ENCODE peak calls at places on chromosomes 7 and 10, in six cellular contexts. One of them, this sample, is unnamed.
A peak's percentile ranks its signal among the peaks of the same experiment; 100 is the strongest.

GRCh38 chr7:3461923-3462322 is 160.9 kb downstream of the SDK1 start:
- DNase-seq in adrenal gland: no peak
- DNase-seq in esophagus squamous epithelium: no peak
- DNase-seq in H1: no peak
- DNase-seq in lower leg skin: no peak
- DNase-seq in GM12891: no peak
- DNase-seq in this sample: no peak

GRCh38 chr7:7970620-7971307 is 2.2 kb downstream of the GLCCI1 start:
- DNase-seq in esophagus squamous epithelium: no peak
- DNase-seq in adrenal gland: no peak
- DNase-seq in H1: no peak
- DNase-seq in GM12891: no peak
- DNase-seq in lower leg skin: no peak
- DNase-seq in this sample: peak; percentile 52

GRCh38 chr7:31860925-31861324 is 173.9 kb downstream of the PPP1R17 start:
- DNase-seq in H1: no peak
- DNase-seq in lower leg skin: no peak
- DNase-seq in esophagus squamous epithelium: no peak
- DNase-seq in adrenal gland: no peak
- DNase-seq in GM12891: no peak
- DNase-seq in this sample: no peak

GRCh38 chr10:43125274-43125845 is 12.9 kb upstream of the CSGALNACT2 start:
- DNase-seq in adrenal gland: peak; percentile 1
- DNase-seq in GM12891: no peak
- DNase-seq in H1: no peak
- DNase-seq in lower leg skin: no peak
- DNase-seq in esophagus squamous epithelium: no peak
- DNase-seq in this sample: no peak

GRCh38 chr7:27677912-27678612 is 15.4 kb upstream of the HIBADH start:
- DNase-seq in esophagus squamous epithelium: no peak
- DNase-seq in H1: no peak
- DNase-seq in GM12891: no peak
- DNase-seq in lower leg skin: no peak
- DNase-seq in adrenal gland: no peak
- DNase-seq in this sample: peak; percentile 74

GRCh38 chr10:61949687-61950086 is 48.2 kb downstream of the ARID5B start:
- DNase-seq in lower leg skin: no peak
- DNase-seq in esophagus squamous epithelium: no peak
- DNase-seq in adrenal gland: no peak
- DNase-seq in H1: no peak
- DNase-seq in GM12891: no peak
- DNase-seq in this sample: no peak

GRCh38 chr7:158053516-158053915 is 534.1 kb downstream of the PTPRN2 start:
- DNase-seq in lower leg skin: no peak
- DNase-seq in esophagus squamous epithelium: no peak
- DNase-seq in GM12891: no peak
- DNase-seq in H1: no peak
- DNase-seq in adrenal gland: no peak
- DNase-seq in this sample: no peak

GRCh38 chr10:30705625-30706149 is 76.1 kb upstream of the LYZL2 start:
- DNase-seq in GM12891: no peak
- DNase-seq in esophagus squamous epithelium: no peak
- DNase-seq in lower leg skin: no peak
- DNase-seq in adrenal gland: no peak
- DNase-seq in H1: no peak
- DNase-seq in this sample: no peak

GRCh38 chr7:90579181-90579688 is 16.9 kb upstream of the CDK14 start:
- DNase-seq in adrenal gland: no peak
- DNase-seq in H1: no peak
- DNase-seq in esophagus squamous epithelium: no peak
- DNase-seq in GM12891: no peak
- DNase-seq in lower leg skin: no peak
- DNase-seq in this sample: no peak

GRCh38 chr10:86779267-86780017 is 23.0 kb downstream of the BMPR1A start:
- DNase-seq in esophagus squamous epithelium: no peak
- DNase-seq in H1: no peak
- DNase-seq in lower leg skin: no peak
- DNase-seq in adrenal gland: no peak
- DNase-seq in GM12891: no peak
- DNase-seq in this sample: no peak

GRCh38 chr7:151233804-151234203 is 1.5 kb downstream of the CHPF2 start:
- DNase-seq in esophagus squamous epithelium: no peak
- DNase-seq in adrenal gland: no peak
- DNase-seq in H1: no peak
- DNase-seq in lower leg skin: no peak
- DNase-seq in GM12891: no peak
- DNase-seq in this sample: no peak

GRCh38 chr10:95069286-95069685 is at the start of gene CYP2C8:
- DNase-seq in lower leg skin: no peak
- DNase-seq in H1: no peak
- DNase-seq in GM12891: no peak
- DNase-seq in esophagus squamous epithelium: no peak
- DNase-seq in adrenal gland: no peak
- DNase-seq in this sample: no peak

GRCh38 chr10:52949899-52950298 is 177.3 kb upstream of the MBL2 start:
- DNase-seq in H1: no peak
- DNase-seq in adrenal gland: no peak
- DNase-seq in esophagus squamous epithelium: no peak
- DNase-seq in GM12891: no peak
- DNase-seq in lower leg skin: no peak
- DNase-seq in this sample: no peak

GRCh38 chr7:100509213-100509612 is 25.5 kb downstream of the NYAP1 start:
- DNase-seq in lower leg skin: peak; percentile 53
- DNase-seq in GM12891: no peak
- DNase-seq in adrenal gland: no peak
- DNase-seq in H1: no peak
- DNase-seq in esophagus squamous epithelium: no peak
- DNase-seq in this sample: no peak

GRCh38 chr10:47370015-47370767 is 13.9 kb downstream of the ZNF488 start:
- DNase-seq in GM12891: no peak
- DNase-seq in adrenal gland: no peak
- DNase-seq in lower leg skin: peak; percentile 5
- DNase-seq in H1: no peak
- DNase-seq in esophagus squamous epithelium: no peak
- DNase-seq in this sample: no peak

GRCh38 chr10:119029613-119030420 is at the start of gene NANOS1:
- DNase-seq in GM12891: no peak
- DNase-seq in esophagus squamous epithelium: no peak
- DNase-seq in adrenal gland: peak; percentile 44
- DNase-seq in H1: no peak
- DNase-seq in lower leg skin: no peak
- DNase-seq in this sample: peak; percentile 48

GRCh38 chr7:93245525-93246432 is 13.6 kb downstream of the VPS50 start:
- DNase-seq in lower leg skin: no peak
- DNase-seq in H1: no peak
- DNase-seq in GM12891: no peak
- DNase-seq in esophagus squamous epithelium: no peak
- DNase-seq in adrenal gland: no peak
- DNase-seq in this sample: no peak

GRCh38 chr10:130737622-130738021 is 573.9 kb downstream of the TCERG1L start:
- DNase-seq in H1: no peak
- DNase-seq in esophagus squamous epithelium: no peak
- DNase-seq in GM12891: no peak
- DNase-seq in lower leg skin: no peak
- DNase-seq in adrenal gland: no peak
- DNase-seq in this sample: no peak

GRCh38 chr10:73251683-73252444 is 580 bp downstream of the MRPS16 start:
- DNase-seq in lower leg skin: no peak
- DNase-seq in H1: no peak
- DNase-seq in adrenal gland: no peak
- DNase-seq in esophagus squamous epithelium: no peak
- DNase-seq in GM12891: no peak
- DNase-seq in this sample: no peak

GRCh38 chr7:24343614-24344013 is 59.6 kb downstream of the NPY start:
- DNase-seq in adrenal gland: no peak
- DNase-seq in lower leg skin: no peak
- DNase-seq in GM12891: no peak
- DNase-seq in esophagus squamous epithelium: no peak
- DNase-seq in H1: no peak
- DNase-seq in this sample: no peak

GRCh38 chr7:103715376-103716110 is 269.5 kb upstream of the SLC26A5 start:
- DNase-seq in lower leg skin: no peak
- DNase-seq in adrenal gland: no peak
- DNase-seq in H1: no peak
- DNase-seq in esophagus squamous epithelium: no peak
- DNase-seq in GM12891: no peak
- DNase-seq in this sample: no peak

GRCh38 chr7:80826520-80827237 is 92.2 kb downstream of the SEMA3C start:
- DNase-seq in adrenal gland: no peak
- DNase-seq in esophagus squamous epithelium: no peak
- DNase-seq in GM12891: no peak
- DNase-seq in lower leg skin: no peak
- DNase-seq in H1: no peak
- DNase-seq in this sample: no peak

GRCh38 chr7:26507375-26508068 is 215.9 kb downstream of the SNX10 start:
- DNase-seq in esophagus squamous epithelium: no peak
- DNase-seq in GM12891: no peak
- DNase-seq in lower leg skin: no peak
- DNase-seq in H1: no peak
- DNase-seq in adrenal gland: no peak
- DNase-seq in this sample: no peak

GRCh38 chr10:97547889-97548485 is 24.6 kb upstream of the ANKRD2 start:
- DNase-seq in GM12891: no peak
- DNase-seq in esophagus squamous epithelium: no peak
- DNase-seq in H1: no peak
- DNase-seq in lower leg skin: no peak
- DNase-seq in adrenal gland: no peak
- DNase-seq in this sample: no peak

GRCh38 chr7:30519122-30519521 is 14.5 kb upstream of the GGCT start:
- DNase-seq in adrenal gland: no peak
- DNase-seq in GM12891: no peak
- DNase-seq in lower leg skin: no peak
- DNase-seq in H1: no peak
- DNase-seq in esophagus squamous epithelium: no peak
- DNase-seq in this sample: no peak

GRCh38 chr10:70481831-70482530 is 3.4 kb downstream of the PALD1 start:
- DNase-seq in esophagus squamous epithelium: no peak
- DNase-seq in GM12891: no peak
- DNase-seq in H1: no peak
- DNase-seq in adrenal gland: no peak
- DNase-seq in lower leg skin: no peak
- DNase-seq in this sample: no peak

GRCh38 chr7:55271069-55271468 is 94.1 kb upstream of the LANCL2 start:
- DNase-seq in GM12891: no peak
- DNase-seq in esophagus squamous epithelium: no peak
- DNase-seq in H1: no peak
- DNase-seq in lower leg skin: no peak
- DNase-seq in adrenal gland: no peak
- DNase-seq in this sample: peak; percentile 59

GRCh38 chr7:123876557-123877256 is 31.7 kb downstream of the HYAL4 start:
- DNase-seq in GM12891: no peak
- DNase-seq in adrenal gland: no peak
- DNase-seq in H1: no peak
- DNase-seq in esophagus squamous epithelium: no peak
- DNase-seq in lower leg skin: no peak
- DNase-seq in this sample: no peak

GRCh38 chr7:80018941-80019808 is 115.5 kb upstream of the GNAI1 start:
- DNase-seq in H1: peak; percentile 27
- DNase-seq in esophagus squamous epithelium: no peak
- DNase-seq in GM12891: peak; percentile 30
- DNase-seq in adrenal gland: peak; percentile 21
- DNase-seq in lower leg skin: no peak
- DNase-seq in this sample: peak; percentile 21

GRCh38 chr10:17229016-17229716 is 1.1 kb downstream of the VIM start:
- DNase-seq in lower leg skin: peak; percentile 91
- DNase-seq in H1: no peak
- DNase-seq in adrenal gland: peak; percentile 70
- DNase-seq in esophagus squamous epithelium: peak; percentile 65
- DNase-seq in GM12891: no peak
- DNase-seq in this sample: peak; percentile 59
- TF ChIP-seq POLR2A in lower leg skin: peak; percentile 87
- TF ChIP-seq POLR2A in H1: no peak
- TF ChIP-seq POLR2A in adrenal gland: peak; percentile 66
- TF ChIP-seq POLR2A in esophagus squamous epithelium: peak; percentile 80
- TF ChIP-seq POLR2A in GM12891: peak; percentile 36
- TF ChIP-seq POLR2A in this sample: peak; percentile 99

DNA sequence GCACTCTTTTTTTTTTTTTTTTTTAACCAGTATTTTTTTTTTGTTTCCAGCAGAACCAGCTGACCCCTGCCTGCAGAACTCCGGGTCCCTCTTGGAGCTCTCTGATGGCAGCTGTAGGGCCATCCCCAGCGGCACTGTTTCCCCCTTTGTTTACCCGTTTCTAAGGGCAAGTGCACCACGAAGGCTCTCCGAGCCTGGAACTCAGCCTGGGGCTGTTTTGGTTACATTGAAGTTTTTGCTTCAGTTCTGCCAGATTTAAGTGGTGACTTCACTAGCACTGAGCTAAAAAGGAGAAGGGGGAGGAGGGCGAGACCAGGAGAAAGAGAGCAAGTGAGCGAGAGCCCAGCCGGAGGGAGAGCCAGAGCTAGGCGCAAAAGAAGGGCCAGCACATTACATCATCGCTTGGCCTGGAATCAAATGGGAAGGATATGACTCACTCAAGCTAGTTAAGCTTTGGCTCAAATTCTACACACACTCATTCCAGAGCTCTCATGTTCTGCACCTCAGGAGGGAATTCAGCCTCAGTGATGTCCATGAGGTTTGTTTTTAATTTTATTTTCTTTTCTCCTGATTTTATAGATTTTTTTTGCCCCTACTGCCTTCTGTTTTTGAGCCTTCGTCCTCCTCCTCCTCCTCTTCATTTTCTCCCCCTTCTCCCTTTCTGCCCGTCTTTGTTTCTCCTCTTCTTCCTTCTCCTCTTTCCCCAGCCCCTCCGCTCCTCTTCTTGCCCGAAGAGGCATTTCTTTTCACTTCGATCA is 272.3 kb downstream of the TRIL start:
- DNase-seq in esophagus squamous epithelium: peak; percentile 46
- DNase-seq in adrenal gland: peak; percentile 92
- DNase-seq in H1: peak; percentile 77
- DNase-seq in GM12891: no peak
- DNase-seq in lower leg skin: peak; percentile 96
- DNase-seq in this sample: peak; percentile 82
- TF ChIP-seq POLR2A in esophagus squamous epithelium: peak; percentile 62
- TF ChIP-seq POLR2A in adrenal gland: peak; percentile 49
- TF ChIP-seq POLR2A in H1: no peak
- TF ChIP-seq POLR2A in GM12891: no peak
- TF ChIP-seq POLR2A in lower leg skin: no peak
- TF ChIP-seq POLR2A in this sample: no peak

GRCh38 chr10:133308431-133309110 is at the start of the genes TUBGCP2 and ZNF511:
- DNase-seq in lower leg skin: peak; percentile 76
- DNase-seq in adrenal gland: peak; percentile 91
- DNase-seq in esophagus squamous epithelium: no peak
- DNase-seq in GM12891: peak; percentile 91
- DNase-seq in H1: no peak
- DNase-seq in this sample: peak; percentile 53
- TF ChIP-seq POLR2A in lower leg skin: peak; percentile 52
- TF ChIP-seq POLR2A in adrenal gland: peak; percentile 79
- TF ChIP-seq POLR2A in esophagus squamous epithelium: peak; percentile 90
- TF ChIP-seq POLR2A in GM12891: peak; percentile 65
- TF ChIP-seq POLR2A in H1: peak; percentile 74
- TF ChIP-seq POLR2A in this sample: peak; percentile 56

DNA sequence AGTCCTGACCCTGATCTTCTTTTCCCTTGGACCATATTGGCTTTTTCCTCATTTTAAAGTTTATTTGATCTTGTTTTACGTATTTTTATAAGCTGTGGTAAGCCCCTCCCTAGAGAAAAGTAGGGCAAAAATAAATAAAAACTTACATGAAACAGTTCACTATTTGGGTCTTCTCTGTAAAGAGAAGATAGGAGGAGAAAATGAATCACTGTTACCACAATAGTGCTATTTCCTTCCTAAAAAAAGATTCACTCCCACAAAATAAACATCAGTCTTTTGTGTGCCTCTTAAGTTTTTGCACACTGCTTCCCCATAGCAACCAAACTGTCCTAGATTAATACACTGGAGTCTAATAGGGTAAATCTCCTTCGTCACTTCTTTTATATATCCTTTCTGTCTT is 1.4 kb upstream of the SVIL start:
- DNase-seq in GM12891: no peak
- DNase-seq in H1: no peak
- DNase-seq in adrenal gland: no peak
- DNase-seq in esophagus squamous epithelium: no peak
- DNase-seq in lower leg skin: no peak
- DNase-seq in this sample: no peak
- TF ChIP-seq POLR2A in GM12891: no peak
- TF ChIP-seq POLR2A in H1: no peak
- TF ChIP-seq POLR2A in adrenal gland: no peak
- TF ChIP-seq POLR2A in esophagus squamous epithelium: no peak
- TF ChIP-seq POLR2A in lower leg skin: no peak
- TF ChIP-seq POLR2A in this sample: no peak

This sample was measured in H54.